ENCODE peak calls at places on chromosome 22, in five cellular contexts. R is GM03348, Z is activated T-cell treated with anti-CD3 and anti-CD28 coated beads for 1 hour, D is left ventricle myocardium inferior, F is mucosa of gallbladder. T is an unnamed sample.

GRCh38 chr22:16819249-16819648 is 6.0 kb downstream of the XKR3 start:
- DNase-seq in R (peak), F (no peak), Z (no peak), D (no peak), T (no peak)

GRCh38 chr22:29901354-29901753 is 18.4 kb downstream of the MTMR3 start:
- DNase-seq in F (no peak), D (no peak), Z (no peak), R (no peak), T (no peak)

GRCh38 chr22:32823024-32823730 is 21.7 kb downstream of the TIMP3 start:
- DNase-seq in Z (no peak), F (no peak), D (no peak), R (no peak), T (peak)

GRCh38 chr22:46626356-46626755 is 6.2 kb downstream of the GRAMD4 start:
- DNase-seq in D (no peak), Z (no peak), R (no peak), F (no peak), T (no peak)

GRCh38 chr22:47001288-47001687 is 238.8 kb downstream of the TBC1D22A start:
- DNase-seq in R (no peak), Z (no peak), D (no peak), F (no peak), T (no peak)

GRCh38 chr22:29762263-29762662 is 4.5 kb downstream of the ZMAT5 start:
- DNase-seq in R (no peak), F (no peak), Z (no peak), D (no peak), T (no peak)

GRCh38 chr22:21003782-21004181 is 1.9 kb upstream of the THAP7 start:
- DNase-seq in F (no peak), Z (no peak), D (no peak), R (no peak), T (no peak)

GRCh38 chr22:27952091-27952490 is 33.0 kb upstream of the PITPNB start:
- DNase-seq in D (no peak), F (no peak), Z (no peak), R (no peak), T (peak)

GRCh38 chr22:21634081-21634480 is 1.5 kb downstream of the CCDC116 start:
- DNase-seq in Z (no peak), F (no peak), D (no peak), R (no peak), T (no peak)

GRCh38 chr22:30041475-30041874 is 38.8 kb upstream of the HORMAD2 start:
- DNase-seq in Z (no peak), R (no peak), F (no peak), D (no peak), T (no peak)

GRCh38 chr22:22948651-22949611 is 61.3 kb downstream of the IGLL5 start:
- DNase-seq in F (no peak), D (no peak), Z (no peak), R (peak), T (peak)

GRCh38 chr22:40200795-40201194 is 23.1 kb downstream of the TNRC6B start:
- DNase-seq in Z (no peak), F (no peak), R (no peak), D (no peak), T (no peak)

GRCh38 chr22:19350947-19351346 is 59.4 kb upstream of the CLTCL1 start:
- DNase-seq in Z (no peak), R (no peak), D (no peak), F (no peak), T (no peak)

GRCh38 chr22:29524440-29525191 is 28.9 kb downstream of the THOC5 start:
- DNase-seq in D (peak), R (peak), Z (peak), F (peak), T (peak)

GRCh38 chr22:22556995-22557925 is 1.8 kb downstream of the PRAME start:
- DNase-seq in Z (no peak), F (no peak), D (no peak), R (no peak), T (no peak)

GRCh38 chr22:41285441-41285819 is 557 bp downstream of the RANGAP1 start:
- DNase-seq in F (peak), D (peak), R (peak), Z (peak), T (peak)

GRCh38 chr22:19806213-19807160 is 45.9 kb downstream of the TBX1 start:
- DNase-seq in D (peak), Z (no peak), F (peak), R (no peak), T (no peak)

GRCh38 chr22:42188808-42189447 is 58.3 kb upstream of the CYP2D6 start:
- DNase-seq in F (no peak), Z (no peak), D (no peak), R (no peak), T (no peak)

GRCh38 chr22:28283025-28283654 is 364.1 kb upstream of the PITPNB start:
- DNase-seq in R (peak), F (no peak), Z (no peak), D (no peak), T (peak)

GRCh38 chr22:27669798-27670599 is 131.6 kb downstream of the MN1 start:
- DNase-seq in Z (no peak), R (no peak), D (no peak), F (peak), T (no peak)

GRCh38 chr22:22195265-22196017 is 49.1 kb upstream of the VPREB1 start:
- DNase-seq in D (no peak), Z (peak), R (peak), F (peak), T (peak)

GRCh38 chr22:33030923-33031525 is 27.2 kb downstream of the SYN3 start:
- DNase-seq in Z (no peak), D (no peak), R (no peak), F (no peak), T (no peak)

GRCh38 chr22:46775789-46776485 is 13.5 kb downstream of the TBC1D22A start:
- DNase-seq in F (no peak), Z (no peak), D (no peak), R (no peak), T (no peak)

GRCh38 chr22:28915969-28916368 is 32.6 kb downstream of the ZNRF3 start:
- DNase-seq in R (no peak), D (no peak), Z (no peak), F (no peak), T (no peak)

GRCh38 chr22:29032584-29032983 is 29.0 kb downstream of the C22orf31 start:
- DNase-seq in R (no peak), D (no peak), F (peak), Z (no peak), T (peak)

GRCh38 chr22:45804986-45805325 is 133.3 kb downstream of the ATXN10 start:
- DNase-seq in F (no peak), R (peak), D (no peak), Z (no peak), T (peak)

GRCh38 chr22:39344046-39344390 is 5.8 kb upstream of the SYNGR1 start:
- DNase-seq in D (no peak), R (no peak), Z (no peak), F (no peak), T (no peak)

T was measured in adipocyte.